ENCODE peak calls at places on chromosomes 11 and 22, in four cellular contexts. D, A, O and Z are unnamed samples.

GRCh38 chr22:31346733-31347250 is 646 bp upstream of the PATZ1 start:
- DNase-seq in D (no peak), O (peak), A (peak), Z (peak)

GRCh38 chr22:29353286-29353685 is 35.1 kb downstream of the AP1B1 start:
- DNase-seq in O (no peak), D (no peak), A (no peak), Z (no peak)

GRCh38 chr11:28228196-28228595 is 120.0 kb downstream of the METTL15 start:
- DNase-seq in A (peak), D (no peak), O (no peak), Z (no peak)

GRCh38 chr22:23060612-23061400 is 9.5 kb upstream of the GNAZ start:
- DNase-seq in A (no peak), O (no peak), D (no peak), Z (no peak)

GRCh38 chr22:37284807-37285355 is 2.6 kb downstream of the CYTH4 start:
- DNase-seq in A (no peak), D (no peak), O (no peak), Z (peak)

GRCh38 chr11:96397863-96398262 is 8.1 kb downstream of the JRKL start:
- DNase-seq in O (no peak), D (no peak), A (no peak), Z (no peak)

GRCh38 chr11:65487467-65488272 is 11.2 kb upstream of the MALAT1 start:
- DNase-seq in D (peak), O (peak), A (peak), Z (peak)

GRCh38 chr11:67484847-67485311 is 2.1 kb downstream of the AIP start:
- DNase-seq in A (no peak), D (no peak), O (no peak), Z (no peak)

GRCh38 chr22:18076060-18076497 is 1.7 kb upstream of the PEX26 start:
- DNase-seq in A (peak), D (peak), O (peak), Z (no peak)

GRCh38 chr11:126628790-126629621 is 273.5 kb downstream of the ST3GAL4 start:
- DNase-seq in A (peak), D (peak), O (no peak), Z (no peak)

GRCh38 chr11:13260196-13260962 is 17.2 kb upstream of the BMAL1 start:
- DNase-seq in O (no peak), A (peak), D (no peak), Z (no peak)

GRCh38 chr11:47775240-47775869 is 8.2 kb upstream of the FNBP4 start:
- DNase-seq in D (no peak), A (no peak), O (no peak), Z (no peak)

GRCh38 chr11:93585758-93586157 is 42.6 kb upstream of the SMCO4 start:
- DNase-seq in D (no peak), O (peak), A (peak), Z (no peak)

GRCh38 chr11:87252869-87253268 is 215.1 kb downstream of the TMEM135 start:
- DNase-seq in A (no peak), O (no peak), D (no peak), Z (no peak)

GRCh38 chr11:122754028-122754427 is 84.3 kb upstream of the CRTAM start:
- DNase-seq in D (no peak), O (no peak), A (no peak), Z (no peak)

GRCh38 chr22:36457688-36458450 is 23.6 kb downstream of the TXN2 start:
- DNase-seq in D (no peak), A (peak), O (no peak), Z (peak)

GRCh38 chr11:82936261-82936660 is 34.7 kb downstream of the DDIAS start:
- DNase-seq in O (no peak), A (peak), D (no peak), Z (no peak)

GRCh38 chr11:95245038-95245437 is 14.0 kb upstream of the SESN3 start:
- DNase-seq in A (peak), O (peak), D (no peak), Z (no peak)

GRCh38 chr11:60838132-60838531 is 3.8 kb upstream of the CCDC86 start:
- DNase-seq in O (peak), A (peak), D (no peak), Z (no peak)

GRCh38 chr11:36493332-36493731 is 16.7 kb downstream of the TRAF6 start:
- DNase-seq in A (no peak), O (no peak), D (no peak), Z (no peak)

GRCh38 chr11:36490026-36490806 is 19.9 kb downstream of the TRAF6 start:
- DNase-seq in O (no peak), A (no peak), D (no peak), Z (no peak)

GRCh38 chr11:36487619-36488018 is 22.5 kb downstream of the TRAF6 start:
- DNase-seq in O (no peak), A (no peak), D (no peak), Z (no peak)

GRCh38 chr11:36488096-36488495 is 22.0 kb downstream of the TRAF6 start:
- DNase-seq in D (no peak), O (no peak), A (no peak), Z (no peak)

GRCh38 chr11:36492724-36493304 is 17.3 kb downstream of the TRAF6 start:
- DNase-seq in D (no peak), A (peak), O (peak), Z (no peak)
- TF ChIP-seq CTCF in D (peak), A (peak), O (peak), Z (peak)

GRCh38 chr11:129373489-129373953 is 2.1 kb upstream of the BARX2 start:
- DNase-seq in O (peak), D (no peak), A (no peak), Z (no peak)

GRCh38 chr11:129374993-129375721 is 491 bp upstream of the BARX2 start:
- DNase-seq in A (no peak), O (no peak), D (no peak), Z (no peak)

GRCh38 chr11:129372609-129373488 is 2.8 kb upstream of the BARX2 start:
- DNase-seq in D (no peak), A (no peak), O (peak), Z (no peak)

GRCh38 chr11:129375731-129376657 is at the start of gene BARX2:
- DNase-seq in D (peak), A (peak), O (peak), Z (peak)

DNA sequence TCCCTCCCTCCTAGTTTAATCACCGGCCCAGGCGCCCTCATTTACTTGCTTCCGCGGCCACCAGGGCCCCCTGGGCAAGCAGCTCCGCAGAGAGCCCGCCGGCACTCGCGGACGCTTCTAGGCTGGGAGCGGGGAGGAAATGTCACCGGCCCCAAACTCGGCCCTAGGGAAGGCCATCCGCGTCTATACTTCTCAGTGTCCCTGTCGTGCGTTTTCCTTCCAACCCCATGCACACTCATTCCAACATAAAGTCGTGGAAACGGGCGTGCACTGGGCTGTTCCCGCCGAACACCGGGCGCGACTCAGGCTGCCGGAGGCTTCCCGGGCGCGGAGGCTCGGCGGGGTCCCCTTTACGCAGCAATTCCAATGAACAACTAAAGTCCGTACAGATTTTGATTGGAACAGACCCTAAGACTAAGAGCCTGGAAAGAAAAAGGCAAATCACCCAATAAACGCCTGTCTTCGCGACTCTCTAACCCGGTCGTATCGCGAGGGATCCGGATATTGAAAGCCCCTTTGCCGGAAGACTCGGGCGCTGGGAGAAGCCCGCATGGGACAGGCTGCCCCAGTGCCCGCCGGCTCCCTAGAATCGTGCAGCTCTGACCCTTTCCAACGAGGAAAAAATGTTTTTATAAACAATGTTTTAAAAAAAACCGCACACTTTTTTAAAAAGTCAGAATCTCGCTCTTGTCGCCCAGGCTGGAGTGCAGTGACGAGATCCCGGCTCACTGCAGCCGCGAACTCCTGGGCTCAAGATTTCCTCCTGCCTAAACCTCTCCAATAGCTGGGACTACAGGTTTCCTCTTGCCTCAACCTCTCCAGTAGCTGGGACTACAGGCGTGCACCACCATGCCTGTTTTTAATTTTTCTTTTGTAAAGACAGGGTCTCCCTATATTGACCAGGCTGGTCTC is 1.3 kb upstream of the BARX2 start:
- DNase-seq in O (peak), D (no peak), A (no peak), Z (no peak)
- TF ChIP-seq CTCF in O (peak), D (no peak), A (no peak), Z (no peak)

DNA sequence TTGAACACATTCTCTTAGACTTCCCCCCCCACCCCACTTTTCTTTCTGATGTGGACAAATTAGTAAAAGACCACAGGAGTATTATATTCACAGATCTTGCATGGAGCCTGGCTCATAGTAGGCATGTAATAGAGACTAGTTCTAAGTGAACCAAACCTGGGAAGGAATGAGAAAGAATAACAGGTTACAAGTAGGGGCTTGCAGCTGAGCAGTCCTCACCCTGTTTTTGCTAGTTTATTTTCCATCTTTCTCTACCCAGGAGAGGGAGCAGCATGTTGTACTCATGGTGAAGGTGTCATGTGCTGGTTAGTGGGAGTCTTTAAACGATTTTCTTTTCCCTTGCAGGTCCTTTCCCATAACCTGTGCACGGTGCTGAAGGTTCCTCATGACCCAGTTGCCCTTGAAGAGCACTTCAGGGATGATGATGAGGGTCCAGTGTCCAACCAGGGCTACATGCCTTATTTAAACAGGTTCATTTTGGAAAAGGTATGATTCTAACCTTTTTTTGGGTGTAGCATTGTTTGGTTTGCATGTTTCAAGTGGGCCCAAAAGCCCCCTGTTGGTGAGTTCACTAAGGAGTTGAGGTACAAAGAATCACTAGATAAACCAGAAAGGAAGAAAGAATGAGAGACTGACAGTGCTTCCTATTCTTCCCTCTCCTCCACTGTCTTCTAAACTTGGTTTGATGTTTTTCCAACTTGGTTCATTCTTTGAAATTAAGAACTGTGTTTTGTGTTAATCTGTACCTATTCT is 30.1 kb downstream of the SWAP70 start:
- DNase-seq in A (no peak), O (no peak), D (no peak), Z (no peak)
- TF ChIP-seq CTCF in A (no peak), O (peak), D (no peak), Z (no peak)

DNA sequence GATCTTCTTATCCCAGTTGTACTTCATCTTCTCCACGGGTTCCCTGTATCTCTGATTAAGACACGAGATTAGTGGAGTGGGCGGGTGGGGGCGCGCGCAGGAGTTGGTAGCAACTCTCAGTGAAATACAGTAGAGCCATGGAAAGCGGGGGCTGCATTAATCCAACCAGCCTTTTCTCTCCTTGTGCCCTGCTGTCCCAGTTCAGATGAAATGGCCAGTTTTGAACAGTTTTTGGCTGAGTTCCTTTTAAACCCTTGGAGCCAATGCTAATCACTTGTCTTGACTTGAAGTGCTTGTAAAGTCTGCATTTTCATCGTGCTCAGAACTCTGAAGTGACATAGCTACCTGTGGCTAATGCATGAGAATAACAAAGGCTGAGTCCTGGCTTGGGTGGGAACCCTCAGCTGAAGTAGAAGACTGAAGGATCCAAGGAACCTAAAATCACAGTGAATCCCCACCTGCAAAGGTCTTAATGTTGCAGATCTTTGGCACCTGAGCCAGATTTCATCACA is 777 bp upstream of the TMEM123 start:
- DNase-seq in O (no peak), A (no peak), D (no peak), Z (peak)
- TF ChIP-seq CTCF in O (no peak), A (no peak), D (no peak), Z (no peak)

GRCh38 chr22:24108073-24108472 is 73.2 kb upstream of the SUSD2 start:
- DNase-seq in D (no peak), O (peak), A (no peak), Z (no peak)

GRCh38 chr22:24105661-24106060 is 75.6 kb upstream of the SUSD2 start:
- DNase-seq in O (no peak), A (no peak), D (no peak), Z (no peak)

GRCh38 chr22:24109649-24110048 is 71.6 kb upstream of the SUSD2 start:
- DNase-seq in O (no peak), A (no peak), D (no peak), Z (no peak)

GRCh38 chr22:24106385-24107381 is 74.6 kb upstream of the SUSD2 start:
- DNase-seq in D (no peak), A (peak), O (peak), Z (peak)

GRCh38 chr22:24107668-24108067 is 73.6 kb upstream of the SUSD2 start:
- DNase-seq in O (no peak), A (peak), D (peak), Z (peak)
- TF ChIP-seq CTCF in O (no peak), A (peak), D (no peak), Z (peak)

GRCh38 chr11:86230196-86230813 is 14.2 kb upstream of the EED start:
- DNase-seq in D (no peak), A (no peak), O (no peak), Z (no peak)
- TF ChIP-seq CTCF in D (no peak), A (no peak), O (no peak), Z (no peak)

GRCh38 chr22:50246242-50247175 is 1.7 kb upstream of the TUBGCP6 start:
- DNase-seq in D (no peak), A (no peak), O (no peak), Z (no peak)
- TF ChIP-seq CTCF in D (no peak), A (no peak), O (no peak), Z (no peak)

GRCh38 chr11:35998651-35999050 is 54.8 kb downstream of the LDLRAD3 start:
- DNase-seq in D (no peak), A (no peak), O (no peak), Z (no peak)

GRCh38 chr11:35995872-35996271 is 52.0 kb downstream of the LDLRAD3 start:
- DNase-seq in D (no peak), A (no peak), O (no peak), Z (no peak)

GRCh38 chr11:36000616-36001190 is 56.8 kb downstream of the LDLRAD3 start:
- DNase-seq in D (no peak), A (no peak), O (no peak), Z (no peak)

GRCh38 chr11:35994421-35994820 is 50.6 kb downstream of the LDLRAD3 start:
- DNase-seq in D (no peak), A (no peak), O (no peak), Z (no peak)

GRCh38 chr11:35997908-35998307 is 54.0 kb downstream of the LDLRAD3 start:
- DNase-seq in D (no peak), A (no peak), O (no peak), Z (no peak)
- TF ChIP-seq CTCF in D (no peak), A (no peak), O (no peak), Z (no peak)